ENCODE peak calls at places on chromosomes 12 and 14, in four cellular contexts. F is glutamatergic neuron, A is foreskin keratinocyte, C is fibroblast of pulmonary artery. X is an unnamed sample.

GRCh38 chr14:61891251-61891650 is 129.0 kb downstream of the SNAPC1 start:
- DNase-seq in C (peak), A (peak), F (no peak), X (no peak)

GRCh38 chr14:92466068-92466458 is 47.5 kb upstream of the RIN3 start:
- DNase-seq in F (no peak), C (no peak), A (no peak), X (no peak)

GRCh38 chr14:96267336-96267735 is 11.3 kb downstream of the BDKRB1 start:
- DNase-seq in A (peak), C (peak), F (no peak), X (no peak)

GRCh38 chr12:51246254-51246853 is 7.7 kb downstream of the DAZAP2 start:
- DNase-seq in F (no peak), C (peak), A (no peak), X (no peak)

GRCh38 chr12:98741615-98742265 is 96.7 kb downstream of the APAF1 start:
- DNase-seq in F (peak), A (no peak), C (no peak), X (no peak)

GRCh38 chr12:6218526-6218925 is 18.3 kb downstream of the CD9 start:
- DNase-seq in C (no peak), F (no peak), A (peak), X (no peak)

GRCh38 chr12:15497621-15498285 is 175.4 kb downstream of the PTPRO start:
- DNase-seq in C (no peak), A (no peak), F (no peak), X (no peak)

GRCh38 chr14:69803753-69804152 is 6.7 kb upstream of the SLC10A1 start:
- DNase-seq in C (no peak), F (no peak), A (no peak), X (no peak)

GRCh38 chr12:117857632-117858274 is 111.0 kb downstream of the KSR2 start:
- DNase-seq in C (peak), A (no peak), F (peak), X (no peak)

GRCh38 chr14:86796221-86797074 is 1196.5 kb downstream of the GALC start:
- DNase-seq in F (no peak), A (no peak), C (peak), X (no peak)

GRCh38 chr14:80387563-80387981 is 176.3 kb upstream of the DIO2 start:
- DNase-seq in A (no peak), F (no peak), C (no peak), X (no peak)

GRCh38 chr12:68612245-68612644 is 1.5 kb downstream of the RAP1B start:
- DNase-seq in A (no peak), C (peak), F (no peak), X (no peak)

GRCh38 chr14:47785041-47785440 is 109.6 kb upstream of the MDGA2 start:
- DNase-seq in C (no peak), A (no peak), F (no peak), X (no peak)

GRCh38 chr12:95143784-95144205 is 70.4 kb upstream of the NR2C1 start:
- DNase-seq in F (no peak), A (no peak), C (peak), X (no peak)

GRCh38 chr12:101876861-101877815 is at the start of gene DRAM1:
- DNase-seq in A (peak), C (peak), F (peak), X (peak)

GRCh38 chr12:53978477-53979356 is 4.0 kb upstream of the HOTAIR start:
- DNase-seq in C (no peak), A (no peak), F (no peak), X (no peak)

GRCh38 chr12:116096874-116097273 is 180.6 kb downstream of the MED13L start:
- DNase-seq in F (no peak), C (no peak), A (no peak), X (no peak)

GRCh38 chr14:94977016-94977415 is 180.3 kb downstream of the DICER1 start:
- DNase-seq in A (no peak), F (no peak), C (no peak), X (no peak)

GRCh38 chr12:128753438-128753837 is 70.3 kb downstream of the SLC15A4 start:
- DNase-seq in A (no peak), F (no peak), C (no peak), X (no peak)

GRCh38 chr14:98163285-98163741 is 1108.7 kb downstream of the BCL11B start:
- DNase-seq in C (no peak), F (no peak), A (no peak), X (no peak)

GRCh38 chr12:96196781-96197180 is 2.6 kb downstream of the ELK3 start:
- DNase-seq in C (no peak), A (no peak), F (no peak), X (no peak)

GRCh38 chr14:51653096-51653814 is 1.5 kb downstream of the FRMD6 start:
- DNase-seq in F (no peak), C (peak), A (no peak), X (no peak)

GRCh38 chr12:58425481-58426392 is 484.4 kb downstream of the ATP23 start:
- DNase-seq in F (no peak), A (peak), C (peak), X (no peak)

GRCh38 chr14:93688239-93688666 is 100.0 kb downstream of the PRIMA1 start:
- DNase-seq in F (no peak), C (no peak), A (no peak), X (no peak)

GRCh38 chr12:89346741-89347324 is 5.5 kb downstream of the DUSP6 start:
- DNase-seq in C (peak), A (peak), F (no peak), X (no peak)

GRCh38 chr12:63917864-63918742 is 73.6 kb downstream of the SRGAP1 start:
- DNase-seq in C (peak), F (peak), A (peak), X (no peak)

GRCh38 chr12:102568151-102568815 is 87.9 kb upstream of the IGF1 start:
- DNase-seq in A (no peak), C (no peak), F (no peak), X (no peak)

GRCh38 chr14:101927859-101928258 is 36.5 kb upstream of the DYNC1H1 start:
- DNase-seq in A (no peak), F (no peak), C (peak), X (no peak)

GRCh38 chr12:101552277-101552676 is 42.5 kb upstream of the MYBPC1 start:
- DNase-seq in A (no peak), C (peak), F (no peak), X (no peak)

GRCh38 chr14:51319181-51319597 is 79.1 kb downstream of the TMX1 start:
- DNase-seq in A (no peak), C (no peak), F (no peak), X (no peak)

GRCh38 chr12:7934560-7935463 is 1.2 kb downstream of the SLC2A3 start:
- DNase-seq in F (peak), A (no peak), C (no peak), X (no peak)

GRCh38 chr14:38536376-38537038 is 280.6 kb upstream of the CLEC14A start:
- DNase-seq in C (peak), F (no peak), A (no peak), X (no peak)

GRCh38 chr12:131045705-131046460 is 92.2 kb downstream of the ADGRD1 start:
- DNase-seq in A (no peak), F (no peak), C (no peak), X (no peak)

GRCh38 chr12:131048611-131048990 is 94.9 kb downstream of the ADGRD1 start:
- DNase-seq in F (no peak), A (no peak), C (no peak), X (no peak)

GRCh38 chr12:131049002-131049401 is 95.3 kb downstream of the ADGRD1 start:
- DNase-seq in F (no peak), A (no peak), C (no peak), X (no peak)

GRCh38 chr12:131047789-131048610 is 94.3 kb downstream of the ADGRD1 start:
- DNase-seq in A (no peak), C (no peak), F (no peak), X (no peak)

GRCh38 chr12:131046813-131047788 is 93.4 kb downstream of the ADGRD1 start:
- DNase-seq in A (no peak), C (no peak), F (no peak), X (no peak)
- TF ChIP-seq CTCF in A (no peak), C (no peak), F (no peak), X (no peak)

GRCh38 chr12:49105504-49106120 is 5.0 kb downstream of the LMBR1L start:
- DNase-seq in A (peak), F (no peak), C (peak), X (no peak)

GRCh38 chr12:49111206-49111605 is 559 bp upstream of the LMBR1L start:
- DNase-seq in F (no peak), A (no peak), C (no peak), X (no peak)

GRCh38 chr12:49109631-49110172 is 945 bp downstream of the LMBR1L start:
- DNase-seq in A (no peak), F (no peak), C (no peak), X (no peak)

GRCh38 chr12:49108958-49109404 is 1.7 kb downstream of the LMBR1L start:
- DNase-seq in C (peak), F (no peak), A (no peak), X (no peak)

DNA sequence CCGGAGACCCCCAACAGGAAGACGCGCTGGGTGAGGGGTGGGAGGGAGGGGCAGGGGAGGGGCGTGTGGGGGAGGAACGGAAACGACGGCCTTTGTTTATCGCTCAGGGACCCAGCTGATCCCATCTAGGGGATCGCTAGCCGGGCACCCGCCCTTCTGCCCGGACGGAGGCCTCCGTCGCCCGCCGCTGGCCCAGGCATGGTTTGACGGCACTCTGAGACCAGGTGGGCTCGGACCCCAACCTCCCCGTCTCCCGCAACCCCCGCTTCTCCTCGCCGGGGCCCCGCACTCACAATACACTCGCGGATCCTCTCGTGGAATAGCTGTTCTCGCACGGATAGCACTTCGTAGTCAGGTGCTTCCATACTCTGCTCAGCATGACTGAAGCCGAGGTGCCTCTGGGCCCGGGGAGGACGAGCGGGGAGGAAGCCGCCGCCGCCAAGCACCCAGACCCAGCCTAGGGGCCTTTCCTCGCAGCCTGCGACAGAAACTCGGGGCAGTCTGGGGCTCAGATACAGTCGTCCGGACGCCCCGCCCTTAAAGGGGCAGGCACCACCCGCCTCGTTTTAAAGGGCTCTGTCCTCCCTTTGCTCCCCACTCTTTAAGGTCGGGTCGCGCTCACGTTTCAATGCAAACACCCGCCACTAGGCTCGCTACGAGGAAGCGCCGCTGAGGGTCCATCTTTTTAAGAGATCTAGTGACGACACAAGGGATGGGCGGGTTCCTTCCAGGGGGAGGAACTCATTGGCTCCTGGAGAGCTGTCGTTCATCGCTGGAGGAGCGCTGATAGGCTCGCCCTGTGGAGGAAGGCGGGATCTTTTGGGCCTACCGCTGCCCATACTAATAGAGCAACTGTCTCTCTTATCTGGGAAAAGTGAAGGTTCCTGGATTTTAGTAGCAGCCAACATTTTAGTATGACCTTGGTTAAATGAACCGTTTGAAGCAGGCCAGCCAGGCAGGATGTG is at the start of gene LMBR1L:
- DNase-seq in C (peak), F (peak), A (peak), X (peak)
- TF ChIP-seq CTCF in C (peak), F (peak), A (peak), X (peak)

DNA sequence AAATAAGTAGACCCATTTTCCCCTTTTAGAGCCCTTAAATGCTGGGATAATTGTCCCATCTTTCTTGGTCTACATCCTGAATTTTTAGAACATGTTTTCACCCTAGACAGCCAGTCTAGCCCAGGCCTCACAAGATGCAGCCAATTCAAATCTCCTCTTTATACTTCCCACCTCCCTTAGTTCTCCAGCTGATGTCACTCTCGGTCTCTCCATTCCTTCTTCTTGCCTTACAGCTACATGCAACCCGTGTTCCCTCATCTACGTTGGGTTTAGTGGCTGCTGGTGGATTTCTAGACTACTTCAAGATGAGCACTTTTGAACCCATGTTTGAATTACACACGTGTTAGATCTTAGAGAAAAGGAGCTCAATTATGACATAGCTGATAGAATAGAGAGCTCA is 132.0 kb downstream of the PPM1H start:
- DNase-seq in F (no peak), A (no peak), C (no peak), X (no peak)
- TF ChIP-seq CTCF in F (no peak), A (no peak), C (no peak), X (no peak)

DNA sequence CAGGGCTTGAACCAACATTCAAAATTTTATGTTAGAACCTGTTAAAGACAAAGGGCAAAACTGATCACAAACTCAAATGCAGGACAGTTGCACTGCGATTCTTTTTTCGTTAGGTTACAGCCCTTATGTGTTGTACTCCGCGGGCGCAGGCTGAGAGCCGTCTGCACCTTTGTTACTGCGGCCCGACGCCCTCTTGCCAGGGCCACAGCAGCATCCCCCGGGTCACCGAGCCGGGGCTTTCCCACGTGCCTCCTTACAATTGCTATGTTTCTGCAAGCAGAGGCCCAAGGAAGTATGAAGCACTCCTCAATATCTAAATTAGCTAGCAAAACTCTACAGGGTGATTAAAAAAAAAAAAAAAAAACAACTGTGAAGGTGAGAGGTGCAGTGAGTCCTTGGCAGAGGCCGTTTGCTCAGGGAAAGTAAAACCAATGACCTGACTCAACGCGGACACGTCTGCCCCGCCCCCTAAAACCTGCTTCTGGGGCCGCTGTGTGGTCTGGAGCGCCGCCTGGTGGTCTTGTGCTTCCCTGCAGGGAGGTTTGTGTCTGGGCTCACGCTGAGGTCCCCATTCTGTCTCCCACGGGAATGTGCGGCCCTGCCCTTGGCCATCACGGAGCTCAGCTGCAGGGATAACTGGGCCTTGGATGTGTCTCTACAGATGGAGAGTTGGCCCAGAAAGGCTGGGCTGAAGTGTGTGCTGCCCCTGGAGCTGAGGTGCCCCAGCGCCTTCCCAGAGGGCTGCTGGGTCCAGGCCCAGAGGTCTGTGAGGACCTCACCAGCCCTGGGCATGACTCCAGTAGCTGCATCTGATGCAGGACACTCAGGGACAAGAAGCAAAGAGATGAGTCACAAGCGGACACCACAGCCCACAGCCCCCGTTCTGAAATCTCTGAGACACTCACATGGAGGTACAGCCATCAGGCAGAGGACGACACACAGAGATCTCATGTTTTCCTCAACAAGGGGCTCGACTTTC is 418.5 kb downstream of the TMEM121 start:
- DNase-seq in A (no peak), C (no peak), F (no peak), X (peak)
- TF ChIP-seq CTCF in A (peak), C (no peak), F (no peak), X (peak)

GRCh38 chr12:77166711-77167110 is 101.3 kb upstream of the E2F7 start:
- DNase-seq in A (no peak), F (no peak), C (no peak), X (no peak)
- TF ChIP-seq CTCF in A (no peak), F (no peak), C (no peak), X (no peak)

GRCh38 chr12:2211119-2211518 is 158.3 kb downstream of the CACNA1C start:
- DNase-seq in F (no peak), A (no peak), C (no peak), X (no peak)

GRCh38 chr12:2214411-2214810 is 161.6 kb downstream of the CACNA1C start:
- DNase-seq in F (no peak), C (no peak), A (no peak), X (no peak)

GRCh38 chr12:2212971-2213869 is 160.4 kb downstream of the CACNA1C start:
- DNase-seq in A (no peak), C (no peak), F (no peak), X (no peak)

GRCh38 chr12:2215709-2216560 is 163.1 kb downstream of the CACNA1C start:
- DNase-seq in F (no peak), C (peak), A (no peak), X (no peak)

GRCh38 chr12:2212537-2212936 is 159.8 kb downstream of the CACNA1C start:
- DNase-seq in A (no peak), F (no peak), C (no peak), X (no peak)
- TF ChIP-seq CTCF in A (no peak), F (no peak), C (no peak), X (no peak)

DNA sequence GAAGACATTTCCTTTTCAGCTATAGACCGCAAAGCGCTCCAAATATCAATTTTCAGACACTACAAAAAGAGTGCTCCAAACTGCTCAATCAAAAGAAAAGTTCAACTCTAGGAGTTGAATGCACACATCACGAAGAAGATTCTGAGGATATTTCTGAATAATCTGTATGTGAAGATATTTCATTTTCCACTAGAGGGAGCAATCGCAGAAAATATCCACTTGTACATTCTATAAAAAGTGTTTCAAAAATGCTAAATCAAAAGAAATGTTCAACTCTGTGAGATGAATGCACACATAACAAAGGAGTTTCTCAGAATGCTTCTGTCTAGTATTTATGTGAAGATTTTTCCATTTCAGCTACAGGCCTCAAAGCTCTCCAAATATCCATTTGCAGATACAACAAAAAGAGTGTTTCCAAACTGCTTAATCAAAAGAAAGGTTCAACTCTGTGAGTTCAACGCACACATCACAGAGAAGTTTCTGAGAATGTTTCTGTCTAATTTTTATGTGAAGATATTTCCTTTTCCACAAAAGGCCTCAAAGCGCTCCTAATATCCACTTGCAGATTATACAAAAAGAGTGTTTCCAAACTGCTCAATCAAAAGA is 643.8 kb upstream of the ALG10B start:
- DNase-seq in A (no peak), C (peak), F (no peak), X (no peak)
- TF ChIP-seq CTCF in A (peak), C (peak), F (peak), X (no peak)